ENCODE peak calls at places on chromosomes 2 and 18, in five cellular contexts. K is sigmoid colon, N is IMR-90, S is prostate gland, Z is Peyer's patch. X is an unnamed sample.

GRCh38 chr2:124561486-124561885 is 536.4 kb downstream of the CNTNAP5 start:
- DNase-seq in N (no peak), Z (no peak), S (no peak), K (no peak), X (no peak)

GRCh38 chr18:76364282-76365259 is 130.5 kb downstream of the ZNF516 start:
- DNase-seq in Z (no peak), S (no peak), N (no peak), K (no peak), X (no peak)

GRCh38 chr18:78073275-78073674 is 823.6 kb downstream of the GALR1 start:
- DNase-seq in N (no peak), Z (no peak), K (no peak), S (no peak), X (no peak)

GRCh38 chr2:194166818-194167217 is 1490.2 kb upstream of the SLC39A10 start:
- DNase-seq in Z (no peak), S (no peak), N (no peak), K (no peak), X (no peak)

GRCh38 chr18:31680836-31681568 is 3.4 kb downstream of the B4GALT6 start:
- DNase-seq in K (no peak), Z (no peak), S (no peak), N (no peak), X (no peak)

GRCh38 chr2:237475704-237476107 is 11.3 kb upstream of the MLPH start:
- DNase-seq in S (no peak), Z (no peak), N (peak), K (no peak), X (no peak)

GRCh38 chr2:45814951-45815621 is 163.6 kb downstream of the PRKCE start:
- DNase-seq in Z (no peak), N (no peak), K (no peak), S (no peak), X (no peak)

GRCh38 chr2:238801791-238802190 is 46.1 kb upstream of the TWIST2 start:
- DNase-seq in N (no peak), K (no peak), Z (no peak), S (no peak), X (no peak)

GRCh38 chr2:201378496-201379397 is 21.6 kb upstream of the FLACC1 start:
- DNase-seq in Z (no peak), K (no peak), N (peak), S (no peak), X (no peak)

GRCh38 chr2:226652388-226652787 is 147.2 kb downstream of the IRS1 start:
- DNase-seq in Z (no peak), S (no peak), N (peak), K (no peak), X (no peak)

GRCh38 chr18:75111673-75112485 is 97.1 kb downstream of the PTGR3 start:
- DNase-seq in K (no peak), Z (no peak), N (peak), S (no peak), X (no peak)

GRCh38 chr2:46337208-46337994 is 40.2 kb downstream of the EPAS1 start:
- DNase-seq in S (no peak), Z (no peak), K (no peak), N (no peak), X (no peak)

GRCh38 chr2:212842544-212843185 is 304.1 kb upstream of the ERBB4 start:
- DNase-seq in N (peak), Z (no peak), S (no peak), K (no peak), X (no peak)

GRCh38 chr2:128536925-128537620 is 218.4 kb upstream of the HS6ST1 start:
- DNase-seq in Z (no peak), N (peak), K (no peak), S (no peak), X (no peak)

GRCh38 chr2:160371251-160372009 is 122.2 kb downstream of the RBMS1 start:
- DNase-seq in S (no peak), K (no peak), N (no peak), Z (no peak), X (no peak)

GRCh38 chr18:13558132-13558531 is 168.2 kb downstream of the FAM210A start:
- DNase-seq in K (no peak), S (no peak), Z (peak), N (peak), X (no peak)

GRCh38 chr2:41344529-41344928 is 703.3 kb upstream of the PKDCC start:
- DNase-seq in S (no peak), K (no peak), Z (no peak), N (no peak), X (no peak)

GRCh38 chr2:42216712-42217111 is 47.6 kb downstream of the EML4 start:
- DNase-seq in Z (no peak), S (no peak), N (peak), K (no peak), X (no peak)

GRCh38 chr18:3869848-3870247 is 419.9 kb downstream of the TGIF1 start:
- DNase-seq in N (peak), S (no peak), Z (no peak), K (no peak), X (no peak)

GRCh38 chr2:16739778-16740581 is 74.3 kb upstream of the CYRIA start:
- DNase-seq in Z (no peak), K (no peak), N (no peak), S (peak), X (no peak)

GRCh38 chr2:68646303-68646702 is 2.9 kb downstream of the PROKR1 start:
- DNase-seq in Z (no peak), N (no peak), S (no peak), K (no peak), X (no peak)

GRCh38 chr2:135490381-135490780 is 40.6 kb downstream of the ZRANB3 start:
- DNase-seq in N (peak), S (no peak), Z (no peak), K (no peak), X (no peak)

GRCh38 chr18:11176416-11176815 is 27.0 kb upstream of the PIEZO2 start:
- DNase-seq in N (peak), K (no peak), Z (no peak), S (no peak), X (no peak)

GRCh38 chr2:23273786-23274185 is 111.2 kb upstream of the KLHL29 start:
- DNase-seq in S (no peak), K (no peak), Z (no peak), N (no peak), X (no peak)

GRCh38 chr2:62747169-62747568 is 41.7 kb downstream of the EHBP1 start:
- DNase-seq in S (no peak), Z (no peak), N (no peak), K (no peak), X (no peak)

GRCh38 chr2:183229386-183229785 is 105.1 kb downstream of the NUP35 start:
- DNase-seq in N (peak), S (no peak), K (no peak), Z (no peak), X (no peak)

GRCh38 chr2:180690611-180691010 is 289.8 kb upstream of the UBE2E3 start:
- DNase-seq in N (peak), K (no peak), S (no peak), Z (no peak), X (no peak)

GRCh38 chr2:160927335-160927734 is 232.9 kb upstream of the TANK start:
- DNase-seq in K (no peak), S (no peak), Z (no peak), N (no peak), X (no peak)

GRCh38 chr2:54708584-54709340 is 14.7 kb upstream of the EML6 start:
- DNase-seq in N (no peak), K (peak), S (peak), Z (no peak), X (peak)

GRCh38 chr18:11655605-11655932 is 33.5 kb upstream of the GNAL start:
- DNase-seq in N (no peak), K (no peak), S (no peak), Z (no peak), X (no peak)

GRCh38 chr2:182906454-182906853 is 40.0 kb upstream of the FRZB start:
- DNase-seq in Z (no peak), N (no peak), K (no peak), S (no peak), X (no peak)

GRCh38 chr2:98912221-98912851 is 23.7 kb downstream of the CRACDL start:
- DNase-seq in N (peak), Z (no peak), K (peak), S (no peak), X (no peak)

GRCh38 chr18:8708670-8709069 is 3.3 kb downstream of the MTCL1 start:
- DNase-seq in S (no peak), N (no peak), K (no peak), Z (no peak), X (no peak)

DNA sequence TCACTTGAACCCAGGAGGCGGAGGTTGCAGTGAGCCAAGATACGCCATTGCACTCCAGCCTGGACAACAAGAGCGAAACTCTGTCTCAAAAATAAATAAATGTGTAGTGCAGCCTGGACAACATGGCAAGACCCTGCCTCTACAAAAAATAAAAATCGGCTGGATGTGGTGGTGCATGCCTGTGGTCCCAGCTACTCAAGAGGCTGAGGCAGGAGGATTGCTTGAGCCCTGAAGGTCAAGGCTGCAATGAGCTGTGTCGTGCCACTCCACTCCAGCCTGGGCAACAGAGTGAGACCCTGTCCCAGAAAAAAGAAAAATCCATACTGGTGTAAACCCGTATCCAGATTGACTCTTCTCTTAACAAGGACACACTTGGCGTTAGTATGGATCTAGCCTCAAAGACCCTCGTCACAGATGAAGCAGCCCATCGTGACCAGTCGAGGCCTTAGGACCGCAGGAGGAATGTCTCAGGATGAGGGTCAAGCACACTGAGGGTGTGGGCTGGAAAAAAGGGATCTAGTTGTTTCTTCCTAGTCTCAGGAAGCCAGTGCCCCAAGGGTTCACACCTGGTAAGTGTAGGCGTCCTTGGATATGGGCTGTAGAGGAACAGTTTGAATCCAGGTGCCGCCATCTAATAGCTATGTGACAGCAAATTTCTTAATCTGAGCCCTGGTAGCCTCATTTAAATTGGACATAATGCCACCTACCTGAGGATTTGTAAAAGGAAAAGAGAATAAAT is 4.0 kb upstream of the GPBAR1 start:
- DNase-seq in N (no peak), Z (no peak), S (no peak), K (peak), X (no peak)
- TF ChIP-seq POLR2A in N (no peak), Z (no peak), S (no peak), K (no peak), X (no peak)

GRCh38 chr2:79916285-79916684 is 388.3 kb downstream of the LRRTM1 start:
- DNase-seq in N (no peak), S (no peak), K (no peak), Z (no peak), X (no peak)
- TF ChIP-seq CTCF in N (no peak), S (no peak), K (no peak), Z (no peak), X (no peak)

DNA sequence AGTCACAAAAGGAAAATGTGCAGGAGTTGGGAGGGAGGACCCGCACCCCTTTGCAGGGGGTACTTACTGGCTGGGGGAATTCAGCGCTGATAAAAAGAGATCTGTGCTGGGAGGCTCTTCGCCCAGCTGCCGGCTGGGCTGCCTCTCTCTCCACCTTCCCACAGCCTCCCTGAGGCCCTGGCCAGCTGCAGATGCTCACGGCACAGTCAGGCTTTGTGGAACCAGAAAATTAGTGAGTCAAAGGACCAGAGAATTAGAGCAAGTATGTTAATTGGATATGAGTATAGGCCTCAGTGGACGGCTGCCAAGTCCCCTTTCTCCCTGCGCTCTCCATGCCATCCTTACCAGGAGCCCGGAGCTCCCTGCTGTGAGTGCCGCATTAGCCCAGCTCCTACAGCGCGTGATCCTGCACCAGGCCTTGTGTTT is 181.7 kb upstream of the SH3BP4 start:
- DNase-seq in S (no peak), N (peak), Z (no peak), K (no peak), X (no peak)
- H3K27ac ChIP-seq in S (no peak), N (peak), Z (no peak), K (peak), X (no peak)

GRCh38 chr2:37671816-37672103 is 318 bp upstream of the CDC42EP3 start:
- DNase-seq in S (no peak), Z (no peak), N (no peak), K (peak), X (no peak)
- TF ChIP-seq POLR2A in S (no peak), Z (no peak), N (no peak), K (no peak), X (no peak)

GRCh38 chr2:101308432-101309210 is at the start of gene RNF149:
- DNase-seq in K (peak), Z (peak), S (peak), N (peak), X (peak)
- TF ChIP-seq CTCF in K (no peak), Z (no peak), S (peak), N (no peak), X (no peak)

GRCh38 chr2:230775737-230776136 is 63.1 kb downstream of the CAB39 start:
- DNase-seq in N (no peak), Z (no peak), K (no peak), S (no peak), X (no peak)

GRCh38 chr2:230779141-230779523 is 66.5 kb downstream of the CAB39 start:
- DNase-seq in N (peak), S (no peak), K (no peak), Z (no peak), X (no peak)

GRCh38 chr2:230778350-230779140 is 65.9 kb downstream of the CAB39 start:
- DNase-seq in Z (no peak), K (no peak), N (no peak), S (no peak), X (no peak)

GRCh38 chr2:230779607-230780006 is 67.0 kb downstream of the CAB39 start:
- DNase-seq in S (no peak), K (no peak), Z (no peak), N (no peak), X (no peak)

GRCh38 chr2:230777681-230778080 is 65.0 kb downstream of the CAB39 start:
- DNase-seq in K (no peak), S (no peak), N (peak), Z (no peak), X (no peak)
- H3K27ac ChIP-seq in K (no peak), S (no peak), N (peak), Z (no peak), X (no peak)

X was measured in tibial nerve.